ENCODE peak calls at places on chromosome 18, in ten cellular contexts. E is CD4-positive, CD25-positive, alpha-beta regulatory T cell; P is H1; H is neuronal stem cell; T is CD8-positive, alpha-beta T cell; K is spleen; W is mesendoderm; U is HCT116; N is right cardiac atrium; S is IMR-90. M is an unnamed sample.

GRCh38 chr18:70280007-70280925 is 8.6 kb upstream of the SOCS6 start:
- DNase-seq in E (no peak), P (no peak), H (no peak), T (no peak), K (no peak), W (peak; percentile 53), U (peak; percentile 88), N (no peak), S (peak; percentile 55), M (peak; percentile 40)

GRCh38 chr18:75727479-75727878 is 300.0 kb upstream of the SMIM21 start:
- DNase-seq in E (no peak), P (peak; percentile 85), H (peak; percentile 26), T (no peak), K (no peak), W (peak; percentile 68), U (peak; percentile 21), N (peak; percentile 21), S (peak; percentile 30), M (peak; percentile 68)

GRCh38 chr18:37322497-37323035 is 243.0 kb downstream of the CELF4 start:
- DNase-seq in E (no peak), P (peak; percentile 85), H (peak; percentile 60), T (no peak), K (no peak), W (peak; percentile 63), U (peak; percentile 26), N (peak; percentile 26), S (peak; percentile 21), M (peak; percentile 76)

GRCh38 chr18:5520464-5520863 is 23.3 kb downstream of the EPB41L3 start:
- DNase-seq in E (no peak), P (no peak), H (no peak), T (no peak), K (no peak), W (no peak), U (no peak), N (no peak), S (no peak), M (no peak)

GRCh38 chr18:79470547-79470946 is 74.8 kb downstream of the NFATC1 start:
- DNase-seq in E (no peak), P (no peak), H (no peak), T (no peak), K (no peak), W (peak; percentile 36), U (no peak), N (no peak), S (no peak), M (no peak)

GRCh38 chr18:54973046-54973445 is 13.8 kb upstream of the CCDC68 start:
- DNase-seq in E (no peak), P (no peak), H (no peak), T (no peak), K (no peak), W (no peak), U (no peak), N (no peak), S (no peak), M (no peak)

GRCh38 chr18:49767111-49768050 is 46.0 kb downstream of the ACAA2 start:
- DNase-seq in E (no peak), P (no peak), H (no peak), T (no peak), K (no peak), W (no peak), U (no peak), N (no peak), S (no peak), M (no peak)

GRCh38 chr18:26057208-26057821 is 33.1 kb downstream of the SS18 start:
- DNase-seq in E (no peak), P (no peak), H (peak; percentile 1), T (no peak), K (no peak), W (peak; percentile 15), U (no peak), N (no peak), S (peak; percentile 65), M (no peak)

GRCh38 chr18:63869374-63869773 is 18.1 kb upstream of the SERPINB2 start:
- DNase-seq in E (no peak), P (no peak), H (no peak), T (no peak), K (no peak), W (no peak), U (no peak), N (no peak), S (peak; percentile 91), M (peak; percentile 95)

GRCh38 chr18:57497372-57498294 is 62.5 kb downstream of the ONECUT2 start:
- DNase-seq in E (no peak), P (no peak), H (no peak), T (no peak), K (no peak), W (no peak), U (no peak), N (no peak), S (peak; percentile 24), M (peak; percentile 62)

GRCh38 chr18:69401475-69402218 is 959 bp downstream of the DOK6 start:
- DNase-seq in E (no peak), P (peak; percentile 54), H (peak; percentile 26), T (no peak), K (no peak), W (peak; percentile 37), U (no peak), N (no peak), S (peak; percentile 8), M (peak; percentile 58)

GRCh38 chr18:79936641-79937040 is 14.8 kb downstream of the SLC66A2 start:
- DNase-seq in E (no peak), P (no peak), H (no peak), T (no peak), K (peak; percentile 66), W (no peak), U (no peak), N (peak; percentile 3), S (no peak), M (no peak)

GRCh38 chr18:76435321-76435989 is 59.6 kb downstream of the ZNF516 start:
- DNase-seq in E (no peak), P (peak; percentile 39), H (no peak), T (no peak), K (no peak), W (peak; percentile 27), U (no peak), N (no peak), S (no peak), M (no peak)

GRCh38 chr18:74806700-74807416 is 209.2 kb downstream of the ZNF407 start:
- DNase-seq in E (no peak), P (no peak), H (no peak), T (no peak), K (no peak), W (peak; percentile 54), U (peak; percentile 77), N (no peak), S (peak; percentile 94), M (peak; percentile 91)

GRCh38 chr18:55651236-55651635 is 63.2 kb upstream of the TCF4 start:
- DNase-seq in E (no peak), P (no peak), H (no peak), T (no peak), K (no peak), W (no peak), U (no peak), N (no peak), S (no peak), M (peak; percentile 10)

GRCh38 chr18:76414936-76415621 is 80.0 kb downstream of the ZNF516 start:
- DNase-seq in E (no peak), P (peak; percentile 22), H (no peak), T (no peak), K (no peak), W (no peak), U (no peak), N (no peak), S (no peak), M (no peak)

GRCh38 chr18:13621446-13621849 is 104.9 kb downstream of the FAM210A start:
- DNase-seq in E (no peak), P (no peak), H (no peak), T (no peak), K (peak; percentile 65), W (no peak), U (no peak), N (no peak), S (no peak), M (no peak)
- H3K4me1 ChIP-seq in E (peaks cover 9% of the 10 kb centered on the region), P (no peaks in the 10 kb centered on the region), H (peaks cover 8% of the 10 kb centered on the region), T (no peaks in the 10 kb centered on the region), K (peaks cover 20% of the 10 kb centered on the region), W (no peaks in the 10 kb centered on the region), U (no peaks in the 10 kb centered on the region), N (no peaks in the 10 kb centered on the region), S (no peaks in the 10 kb centered on the region), M (no peaks in the 10 kb centered on the region)

GRCh38 chr18:21441670-21442069 is 158.8 kb downstream of the ESCO1 start:
- DNase-seq in E (no peak), P (no peak), H (no peak), T (no peak), K (no peak), W (no peak), U (no peak), N (no peak), S (no peak), M (no peak)
- H3K4me1 ChIP-seq in E (no peaks in the 10 kb centered on the region), P (no peaks in the 10 kb centered on the region), H (no peaks in the 10 kb centered on the region), T (no peaks in the 10 kb centered on the region), K (no peaks in the 10 kb centered on the region), W (no peaks in the 10 kb centered on the region), U (peaks cover 3% of the 10 kb centered on the region), N (no peaks in the 10 kb centered on the region), S (peaks cover 4% of the 10 kb centered on the region), M (peaks cover 15% of the 10 kb centered on the region)

DNA sequence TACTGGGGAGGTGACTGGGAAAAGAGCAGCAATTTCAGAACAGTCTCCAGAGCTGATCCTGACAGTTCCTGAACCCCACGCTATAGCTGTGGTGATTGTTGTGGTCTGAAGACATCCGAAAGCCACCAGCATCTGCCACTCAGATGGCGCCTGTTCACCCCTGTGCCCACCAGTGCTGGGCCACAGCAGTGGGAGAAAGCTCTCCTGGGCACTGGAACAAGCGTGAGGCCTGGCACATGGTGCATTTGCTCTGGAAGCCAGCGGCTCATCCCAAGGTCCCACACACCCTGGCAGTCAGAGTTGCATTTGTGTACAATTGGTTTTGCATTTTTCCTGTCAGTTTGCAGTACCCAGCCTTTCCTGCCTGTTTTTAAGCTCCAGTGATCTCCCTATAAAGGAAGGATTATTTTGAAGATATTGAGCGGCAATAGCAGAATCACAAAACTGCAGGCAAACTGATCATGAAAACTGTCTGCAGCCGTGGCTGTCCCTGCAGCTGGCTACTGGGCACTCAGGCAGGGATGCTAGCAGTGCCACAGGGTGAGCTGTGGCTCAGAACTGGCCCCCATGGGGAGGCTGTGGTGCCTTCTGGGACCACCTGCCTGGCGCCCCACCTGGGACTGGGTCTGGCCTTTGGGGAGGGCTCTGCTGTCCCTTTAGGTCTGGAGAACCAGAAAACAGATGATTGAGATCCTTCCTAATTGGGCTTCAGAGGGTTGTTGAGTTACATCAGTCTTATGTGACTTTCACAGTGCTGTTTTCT is 30.1 kb downstream of the IMPA2 start:
- DNase-seq in E (no peak), P (no peak), H (no peak), T (no peak), K (no peak), W (no peak), U (no peak), N (no peak), S (no peak), M (no peak)
- H3K4me1 ChIP-seq in E (no peaks in the 10 kb centered on the region), P (no peaks in the 10 kb centered on the region), H (peaks cover 7% of the 10 kb centered on the region), T (no peaks in the 10 kb centered on the region), K (peaks cover 12% of the 10 kb centered on the region), W (no peaks in the 10 kb centered on the region), U (no peaks in the 10 kb centered on the region), N (no peaks in the 10 kb centered on the region), S (peaks cover 21% of the 10 kb centered on the region), M (no peaks in the 10 kb centered on the region)

DNA sequence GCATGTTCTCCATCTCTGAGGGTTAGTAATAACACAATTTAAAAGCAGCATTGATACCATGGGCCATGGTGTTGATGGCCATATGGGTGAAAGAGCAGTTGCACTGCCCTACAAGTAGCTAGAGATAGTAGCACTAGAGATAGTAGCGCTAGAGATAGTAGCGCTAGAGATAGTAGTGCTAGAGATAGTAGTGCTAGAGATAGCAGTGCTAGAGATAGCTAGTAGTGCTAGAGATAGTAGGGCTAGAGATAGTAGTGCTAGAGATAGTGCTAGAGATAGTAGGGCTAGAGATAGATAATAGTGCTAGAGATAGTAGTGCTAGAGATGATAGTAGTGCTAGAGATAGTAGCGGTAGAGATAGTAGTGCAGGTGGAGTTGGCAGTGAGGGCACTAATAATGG is 39.5 kb upstream of the KLHL14 start:
- DNase-seq in E (no peak), P (no peak), H (no peak), T (no peak), K (no peak), W (peak; percentile 78), U (no peak), N (no peak), S (no peak), M (no peak)
- H3K4me1 ChIP-seq in E (no peaks in the 10 kb centered on the region), P (no peaks in the 10 kb centered on the region), H (no peaks in the 10 kb centered on the region), T (no peaks in the 10 kb centered on the region), K (peaks cover 6% of the 10 kb centered on the region), W (no peaks in the 10 kb centered on the region), U (no peaks in the 10 kb centered on the region), N (no peaks in the 10 kb centered on the region), S (no peaks in the 10 kb centered on the region), M (no peaks in the 10 kb centered on the region)

M was measured in GM23248.